ENCODE peak calls at places on chromosomes 12 and 14, in nine cellular contexts. D is activated CD8-positive, alpha-beta T cell treated with anti-CD3 and anti-CD28 coated beads for 36 hours; E is neural crest cell; O is endothelial cell; H is lower lobe of right lung; I is epithelial cell of esophagus; B is K562; Q is mammary epithelial cell; U is left ventricle myocardium inferior. N is an unnamed sample.

GRCh38 chr14:94342334-94342934 is 19.3 kb upstream of the SERPINA6 start:
- DNase-seq in E (no peak), O (no peak), I (peak; percentile 100), D (peak; percentile 35), H (peak; percentile 80), B (no peak), Q (peak; percentile 99), U (peak; percentile 84), N (no peak)

GRCh38 chr14:89447182-89447970 is 30.3 kb upstream of the FOXN3 start:
- DNase-seq in E (no peak), D (peak; percentile 64), O (no peak), U (no peak), Q (no peak), B (no peak), H (no peak), I (no peak), N (peak; percentile 5)

GRCh38 chr12:92943482-92944250 is 14.6 kb upstream of the EEA1 start:
- DNase-seq in H (no peak), B (peak; percentile 36), O (no peak), I (no peak), U (no peak), D (no peak), E (no peak), Q (no peak), N (no peak)

GRCh38 chr12:18684430-18684829 is 53.4 kb downstream of the PLCZ1 start:
- DNase-seq in I (peak; percentile 72), O (no peak), Q (peak; percentile 25), B (no peak), H (no peak), D (no peak), U (no peak), E (no peak), N (no peak)

GRCh38 chr14:27006520-27006919 is 408.7 kb upstream of the NOVA1 start:
- DNase-seq in U (no peak), H (no peak), D (no peak), Q (no peak), E (no peak), O (no peak), B (no peak), I (no peak), N (no peak)

GRCh38 chr12:57941165-57941894 is at the start of gene ATP23:
- DNase-seq in D (peak; percentile 94), B (peak; percentile 96), H (peak; percentile 95), O (peak; percentile 82), I (peak; percentile 91), E (peak; percentile 79), Q (peak; percentile 94), U (peak; percentile 89), N (peak; percentile 94)

GRCh38 chr14:100472491-100472890 is 114.7 kb downstream of the BEGAIN start:
- DNase-seq in E (no peak), Q (no peak), D (no peak), B (no peak), I (no peak), U (no peak), O (no peak), H (no peak), N (no peak)

GRCh38 chr12:5379737-5380496 is 52.0 kb upstream of the NTF3 start:
- DNase-seq in H (no peak), I (peak; percentile 50), U (no peak), Q (peak; percentile 81), E (no peak), D (no peak), O (no peak), B (no peak), N (no peak)

GRCh38 chr14:31449971-31450610 is 7.2 kb downstream of the DTD2 start:
- DNase-seq in Q (peak; percentile 28), O (no peak), B (peak; percentile 28), H (no peak), E (no peak), I (peak; percentile 50), U (no peak), D (no peak), N (no peak)

GRCh38 chr12:12714276-12715001 is 2.7 kb upstream of the CDKN1B start:
- DNase-seq in O (peak; percentile 16), B (peak; percentile 62), I (peak; percentile 21), E (no peak), Q (no peak), H (peak; percentile 60), U (no peak), D (peak; percentile 63), N (no peak)

GRCh38 chr14:54659365-54659764 is 92.4 kb downstream of the SAMD4A start:
- DNase-seq in D (no peak), E (no peak), H (no peak), U (no peak), I (peak; percentile 94), O (no peak), B (no peak), Q (peak; percentile 99), N (no peak)

GRCh38 chr12:54891717-54892478 is 37.6 kb downstream of the MUCL1 start:
- DNase-seq in Q (no peak), U (no peak), H (no peak), I (peak; percentile 55), E (no peak), D (no peak), O (no peak), B (no peak), N (no peak)
- TF ChIP-seq CTCF in Q (no peak), U (no peak), H (no peak), I (no peak), E (no peak), D (no peak), O (no peak), B (no peak), N (no peak)

GRCh38 chr12:96502949-96503532 is 13.7 kb downstream of the CFAP54 start:
- DNase-seq in E (no peak), H (no peak), U (no peak), B (no peak), Q (no peak), I (no peak), O (no peak), D (no peak), N (no peak)

GRCh38 chr12:96501139-96501741 is 11.9 kb downstream of the CFAP54 start:
- DNase-seq in H (no peak), Q (peak; percentile 88), E (no peak), B (peak; percentile 53), I (peak; percentile 89), O (peak; percentile 48), U (peak; percentile 18), D (peak; percentile 46), N (no peak)

GRCh38 chr12:96501908-96502307 is 12.5 kb downstream of the CFAP54 start:
- DNase-seq in O (no peak), H (no peak), U (no peak), D (no peak), Q (no peak), I (no peak), E (no peak), B (peak; percentile 41), N (no peak)

GRCh38 chr12:96502477-96502876 is 13.1 kb downstream of the CFAP54 start:
- DNase-seq in O (no peak), E (no peak), U (no peak), H (no peak), Q (peak; percentile 19), I (peak; percentile 14), B (peak; percentile 54), D (peak; percentile 24), N (no peak)

DNA sequence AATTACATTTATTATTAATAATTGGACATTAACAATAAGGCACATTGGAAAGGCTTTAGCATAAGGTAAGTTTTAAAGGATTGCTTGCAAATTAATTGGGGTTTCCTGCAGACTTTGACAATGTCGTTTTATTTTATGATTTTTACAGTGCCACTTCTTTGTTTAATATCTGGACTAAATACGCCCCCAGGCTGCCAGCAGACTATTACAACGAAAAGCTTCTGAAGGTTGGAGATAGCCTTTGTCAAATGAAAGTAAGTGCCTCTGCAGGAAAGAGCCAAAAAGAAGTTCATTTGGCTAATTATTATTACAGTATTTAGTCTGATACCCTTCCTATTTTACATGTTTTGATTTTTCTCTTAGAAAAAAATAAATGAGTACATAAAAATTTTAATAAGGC is 11.3 kb downstream of the CFAP54 start:
- DNase-seq in H (no peak), I (peak; percentile 23), Q (no peak), E (no peak), O (no peak), B (no peak), U (no peak), D (no peak), N (no peak)
- TF ChIP-seq CTCF in H (no peak), I (no peak), Q (peak; percentile 13), E (no peak), O (no peak), B (no peak), U (peak; percentile 32), D (no peak), N (peak; percentile 72)

DNA sequence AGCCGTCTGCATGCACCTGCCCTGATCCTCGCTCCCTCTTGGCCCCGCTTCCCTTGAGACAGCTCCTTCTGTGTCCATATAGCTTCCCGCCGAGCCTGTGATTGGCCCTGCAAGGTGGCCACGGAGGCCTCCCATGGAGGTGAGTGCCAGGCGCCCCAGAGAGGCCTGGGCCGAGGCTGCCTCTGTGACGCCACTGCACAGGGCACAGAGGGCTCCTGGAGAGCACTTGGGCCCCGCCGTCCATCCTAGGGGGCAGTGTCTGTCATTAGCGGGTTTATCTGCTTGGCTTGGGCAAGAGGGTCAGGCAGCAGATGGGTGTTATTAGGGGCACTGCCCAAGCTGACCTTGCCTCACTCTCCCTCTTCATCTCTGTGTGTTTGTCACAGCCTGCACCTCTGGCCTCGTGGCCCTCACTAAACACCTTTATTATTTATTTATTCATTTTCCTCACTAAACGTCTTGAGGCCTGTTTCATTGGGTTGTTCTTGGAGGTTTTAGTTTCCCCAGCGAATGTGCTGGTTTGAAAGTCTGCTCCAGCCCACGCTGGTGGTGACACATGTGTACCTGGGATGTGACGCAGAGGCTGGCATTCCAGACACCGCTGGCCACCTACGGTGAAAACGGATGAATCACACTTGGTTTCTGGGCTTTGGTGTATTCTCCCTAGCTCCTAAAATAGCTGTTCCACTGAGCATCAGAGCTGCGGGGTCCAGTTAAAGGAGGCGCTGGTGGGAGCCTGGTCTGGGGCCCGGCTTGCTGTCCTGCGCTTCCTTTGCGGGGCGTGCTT is 5.9 kb downstream of the ZFYVE21 start:
- DNase-seq in D (peak; percentile 18), U (no peak), E (no peak), Q (peak; percentile 94), I (peak; percentile 88), H (no peak), O (no peak), B (no peak), N (no peak)
- TF ChIP-seq CTCF in D (no peak), U (no peak), E (no peak), Q (no peak), I (no peak), H (no peak), O (no peak), B (no peak), N (no peak)

DNA sequence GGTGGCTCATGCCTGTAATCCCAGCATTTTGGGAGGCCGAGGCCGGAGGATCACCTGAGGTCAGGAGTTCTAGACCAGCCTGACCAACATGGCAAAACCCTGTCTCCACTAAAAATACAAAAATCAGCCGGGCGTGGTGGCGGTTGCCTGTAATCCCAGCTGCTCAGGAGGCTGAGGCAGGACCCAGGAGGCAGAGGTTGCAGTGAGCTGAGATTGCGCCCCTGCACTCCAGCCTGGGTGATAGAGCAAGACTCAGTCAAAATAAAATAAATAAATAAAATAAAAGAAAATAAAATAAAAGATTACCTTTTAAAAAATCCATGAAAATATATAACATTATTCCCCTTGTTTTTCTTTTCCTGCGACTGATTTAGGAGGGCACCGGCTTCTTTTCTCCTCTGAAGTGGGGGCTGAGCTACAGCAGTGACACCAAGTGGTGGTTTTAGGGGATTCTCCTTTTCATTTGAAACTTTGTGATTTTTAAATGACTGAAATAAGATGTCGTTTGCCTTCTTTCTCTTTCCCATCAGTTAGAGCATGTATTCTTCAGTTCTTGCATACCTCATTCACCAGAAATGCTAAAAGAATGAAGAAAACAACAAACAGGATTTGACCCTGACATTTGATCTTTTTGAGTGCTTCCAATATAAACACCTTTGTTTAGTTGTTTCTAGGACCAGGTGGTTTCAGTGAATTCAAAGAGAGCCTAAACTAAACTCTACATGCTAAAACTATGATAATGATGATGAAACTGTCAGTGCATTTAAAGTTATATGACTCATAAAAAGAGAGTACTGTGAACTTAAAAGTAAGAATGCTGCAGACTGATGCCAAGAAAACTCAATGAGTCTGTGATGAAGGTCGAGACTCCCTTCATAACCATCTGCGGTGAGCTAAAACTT is 22.6 kb upstream of the PKP2 start:
- DNase-seq in E (no peak), Q (peak; percentile 90), D (peak; percentile 4), U (no peak), H (no peak), I (peak; percentile 86), O (no peak), B (peak; percentile 28), N (no peak)
- TF ChIP-seq CTCF in E (peak; percentile 87), Q (peak; percentile 55), D (peak; percentile 39), U (peak; percentile 65), H (peak; percentile 36), I (peak; percentile 38), O (peak; percentile 46), B (peak; percentile 45), N (peak; percentile 82)

N was measured in chondrocyte.